ENCODE peak calls at places on chromosomes 2 and 18, in five cellular contexts. K, Z, M, C and B are unnamed samples.
A peak's percentile ranks its signal among the peaks of the same experiment; 100 is the strongest.

GRCh38 chr2:110748489-110748867 is 16.1 kb downstream of the ACOXL start:
- DNase-seq in K (peak; percentile 11), Z (no peak), M (peak; percentile 98), C (no peak), B (no peak)

GRCh38 chr2:221203846-221204245 is 368.3 kb downstream of the EPHA4 start:
- DNase-seq in K (no peak), Z (no peak), M (no peak), C (no peak), B (no peak)

GRCh38 chr2:29443627-29444026 is 328.4 kb downstream of the CLIP4 start:
- DNase-seq in K (peak; percentile 49), Z (no peak), M (no peak), C (no peak), B (no peak)

GRCh38 chr2:9657731-9658130 is 26.9 kb upstream of the YWHAQ start:
- DNase-seq in K (no peak), Z (no peak), M (no peak), C (no peak), B (no peak)

GRCh38 chr2:75464348-75464946 is 96.3 kb downstream of the EVA1A start:
- DNase-seq in K (peak; percentile 52), Z (peak; percentile 39), M (no peak), C (peak; percentile 18), B (peak; percentile 30)

GRCh38 chr2:47313141-47313691 is 89.7 kb upstream of the MSH2 start:
- DNase-seq in K (no peak), Z (peak; percentile 92), M (no peak), C (peak; percentile 50), B (peak; percentile 78)

GRCh38 chr2:219142329-219142728 is 18.3 kb downstream of the NHEJ1 start:
- DNase-seq in K (peak; percentile 67), Z (no peak), M (no peak), C (no peak), B (no peak)

GRCh38 chr2:98607741-98608117 is 583 bp downstream of the COA5 start:
- DNase-seq in K (peak; percentile 10), Z (no peak), M (no peak), C (no peak), B (no peak)

GRCh38 chr2:74835831-74836674 is 2.1 kb downstream of the HK2 start:
- DNase-seq in K (peak; percentile 53), Z (peak; percentile 85), M (no peak), C (peak; percentile 56), B (peak; percentile 72)

GRCh38 chr2:188975497-188976102 is 1.4 kb downstream of the COL3A1 start:
- DNase-seq in K (peak; percentile 93), Z (no peak), M (no peak), C (no peak), B (no peak)

GRCh38 chr2:80288576-80288975 is 16.0 kb downstream of the LRRTM1 start:
- DNase-seq in K (no peak), Z (no peak), M (no peak), C (no peak), B (no peak)

GRCh38 chr2:118315606-118316005 is 227.3 kb downstream of the INSIG2 start:
- DNase-seq in K (no peak), Z (no peak), M (no peak), C (no peak), B (no peak)

DNA sequence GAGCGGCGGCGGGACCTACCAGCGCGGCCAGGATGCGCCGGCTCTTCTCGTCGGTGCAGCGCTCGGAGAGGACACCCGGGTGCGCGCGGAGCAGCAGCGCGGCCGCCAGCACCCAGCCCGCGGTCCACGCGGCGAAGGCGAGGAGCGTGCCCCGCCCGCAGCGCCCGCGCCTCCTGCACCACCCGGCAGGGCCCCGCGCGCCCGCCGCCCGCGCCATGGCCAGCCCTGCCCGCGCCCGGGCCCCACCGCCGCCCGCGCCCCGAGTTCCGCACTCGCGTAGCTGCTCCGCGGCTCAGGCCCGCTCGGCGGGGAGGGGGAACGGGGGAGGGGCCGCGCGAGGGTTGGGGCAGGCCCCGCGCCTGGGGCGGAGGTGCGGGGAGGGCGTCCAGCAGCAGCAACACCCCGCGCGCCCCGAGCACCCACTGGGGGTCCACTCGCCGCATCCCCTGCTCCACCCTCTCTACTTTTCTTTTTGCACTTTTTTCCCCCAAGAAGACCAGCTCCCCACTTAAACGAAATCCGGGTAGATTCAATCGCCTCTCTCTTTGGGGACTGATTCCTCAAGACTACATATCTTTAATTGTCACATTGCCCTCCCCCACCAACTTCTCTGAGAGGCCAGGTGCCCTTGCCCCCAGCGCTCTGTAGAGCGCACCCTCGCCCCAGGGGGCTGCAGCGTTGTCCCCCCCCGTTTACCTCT is at the start of gene DIPK1C:
- DNase-seq in K (no peak), Z (no peak), M (no peak), C (no peak), B (no peak)
- TF ChIP-seq BHLHE40 in K (no peak), Z (no peak), M (no peak), C (no peak), B (no peak)

GRCh38 chr18:31931163-31931885 is 11.6 kb downstream of the TRAPPC8 start:
- DNase-seq in K (peak; percentile 26), Z (no peak), M (no peak), C (no peak), B (no peak)
- H3K4me2 ChIP-seq in K (no peak overlapping the region), Z (no peak overlapping the region), M (no peak overlapping the region), C (no peak overlapping the region), B (no peak overlapping the region)

GRCh38 chr2:8539743-8540551 is 141.9 kb upstream of the ID2 start:
- DNase-seq in K (no peak), Z (no peak), M (no peak), C (no peak), B (no peak)

GRCh38 chr2:8537572-8538155 is 144.2 kb upstream of the ID2 start:
- DNase-seq in K (no peak), Z (no peak), M (no peak), C (no peak), B (no peak)

GRCh38 chr2:8536686-8537571 is 144.9 kb upstream of the ID2 start:
- DNase-seq in K (peak; percentile 20), Z (no peak), M (no peak), C (peak; percentile 57), B (no peak)

GRCh38 chr2:8538951-8539621 is 142.8 kb upstream of the ID2 start:
- DNase-seq in K (no peak), Z (no peak), M (no peak), C (no peak), B (no peak)

GRCh38 chr2:8538531-8538930 is 143.3 kb upstream of the ID2 start:
- DNase-seq in K (no peak), Z (no peak), M (no peak), C (no peak), B (no peak)
- TF ChIP-seq BHLHE40 in K (no peak), Z (no peak), M (no peak), C (no peak), B (no peak)

GRCh38 chr2:150486539-150487484 is 655 bp downstream of the RND3 start:
- DNase-seq in K (peak; percentile 24), Z (no peak), M (no peak), C (no peak), B (no peak)

GRCh38 chr2:150484006-150484405 is 3.5 kb downstream of the RND3 start:
- DNase-seq in K (no peak), Z (no peak), M (no peak), C (no peak), B (no peak)

GRCh38 chr2:150484461-150484931 is 3.0 kb downstream of the RND3 start:
- DNase-seq in K (peak; percentile 42), Z (no peak), M (no peak), C (no peak), B (no peak)

GRCh38 chr2:150485871-150486538 is 1.5 kb downstream of the RND3 start:
- DNase-seq in K (peak; percentile 75), Z (no peak), M (no peak), C (no peak), B (peak; percentile 71)

GRCh38 chr2:150485114-150485870 is 2.2 kb downstream of the RND3 start:
- DNase-seq in K (peak; percentile 53), Z (peak; percentile 30), M (no peak), C (no peak), B (peak; percentile 41)
- H3K4me2 ChIP-seq in K (peak overlapping the region; percentile 97), Z (peak overlapping the region; percentile 60), M (peak overlapping the region; percentile 13), C (no peak overlapping the region), B (peak overlapping the region; percentile 97)

DNA sequence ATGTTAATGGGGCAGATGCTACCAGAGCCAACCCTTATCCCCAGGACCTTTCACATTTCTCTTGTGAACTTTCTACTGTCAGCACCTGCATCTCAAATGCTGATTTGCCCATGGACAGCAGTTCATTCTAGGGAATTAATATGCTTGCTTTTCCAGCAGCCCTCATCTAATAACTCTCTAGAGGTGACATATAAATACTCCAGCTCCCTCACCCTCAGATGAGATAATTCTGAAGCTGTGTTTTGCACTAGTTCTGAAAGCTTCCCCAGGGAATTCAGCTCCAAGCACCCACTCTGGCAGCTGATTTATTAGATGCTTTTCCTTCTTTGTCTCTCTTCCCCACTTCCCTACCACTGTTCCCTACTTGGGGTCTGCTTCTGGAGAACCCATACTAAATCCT is 62.1 kb downstream of the PLCL1 start:
- DNase-seq in K (no peak), Z (no peak), M (no peak), C (no peak), B (no peak)
- TF ChIP-seq BHLHE40 in K (no peak), Z (no peak), M (no peak), C (no peak), B (no peak)

GRCh38 chr2:136015688-136016087 is 30.3 kb upstream of the DARS1 start:
- DNase-seq in K (no peak), Z (no peak), M (no peak), C (no peak), B (no peak)
- H3K4me2 ChIP-seq in K (no peak overlapping the region), Z (no peak overlapping the region), M (no peak overlapping the region), C (no peak overlapping the region), B (no peak overlapping the region)

GRCh38 chr2:62938126-62938525 is 112.5 kb upstream of the OTX1 start:
- DNase-seq in K (peak; percentile 52), Z (no peak), M (no peak), C (no peak), B (no peak)
- TF ChIP-seq BHLHE40 in K (no peak), Z (no peak), M (no peak), C (no peak), B (no peak)

DNA sequence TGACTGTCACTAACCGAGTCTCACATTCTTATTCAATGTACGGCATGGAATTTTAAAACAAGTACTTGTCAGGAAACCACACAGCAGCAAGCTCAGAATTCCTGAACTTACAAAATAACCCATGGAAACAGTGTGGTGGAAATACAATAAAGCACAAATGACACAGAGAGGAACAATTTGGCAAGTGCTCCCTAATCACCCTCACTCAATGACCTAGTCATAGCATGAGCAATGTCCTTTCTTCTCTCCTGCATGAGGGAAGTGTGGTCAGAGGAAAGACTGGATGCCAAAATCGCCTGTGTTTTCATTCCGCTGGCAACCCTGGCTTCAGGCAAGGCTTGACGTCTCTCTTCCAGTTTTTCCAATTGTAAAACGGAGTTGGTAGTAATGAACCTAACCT is 153.9 kb downstream of the SATB2 start:
- DNase-seq in K (peak; percentile 94), Z (no peak), M (no peak), C (no peak), B (no peak)
- H3K4me2 ChIP-seq in K (peak overlapping the region; percentile 43), Z (no peak overlapping the region), M (no peak overlapping the region), C (no peak overlapping the region), B (no peak overlapping the region)

GRCh38 chr18:44601447-44601846 is 79.2 kb upstream of the SETBP1 start:
- DNase-seq in K (peak; percentile 41), Z (no peak), M (no peak), C (no peak), B (peak; percentile 45)
- TF ChIP-seq BHLHE40 in K (no peak), Z (no peak), M (no peak), C (no peak), B (no peak)

GRCh38 chr2:55862269-55862668 is 61.3 kb downstream of the EFEMP1 start:
- DNase-seq in K (peak; percentile 99), Z (no peak), M (no peak), C (no peak), B (peak; percentile 86)
- H3K4me2 ChIP-seq in K (peak overlapping the region; percentile 76), Z (no peak overlapping the region), M (no peak overlapping the region), C (no peak overlapping the region), B (peak overlapping the region; percentile 67)